ENCODE peak calls at places on chromosome 21, in ten cellular contexts. H is psoas muscle; E is mesenchymal stem cell; X is hepatocyte; A is heart left ventricle; I is fibroblast of lung; O is kidney; G is left ventricle myocardium inferior; P is GM23248; M is CD8-positive, alpha-beta memory T cell. Z is an unnamed sample. For H3K4me1, the result is how much of the 10 kb centered on the place peaks cover.

GRCh38 chr21:17402885-17403477 is 109.9 kb upstream of the CXADR start:
- DNase-seq in H (no peak), A (no peak), I (peak), X (no peak), P (peak), M (no peak), O (no peak), E (no peak), G (no peak), Z (no peak)

GRCh38 chr21:39971961-39972360 is 104.7 kb downstream of the PCP4 start:
- DNase-seq in M (no peak), A (no peak), X (peak), O (no peak), P (no peak), I (no peak), G (no peak), E (no peak), H (no peak), Z (no peak)

GRCh38 chr21:23045955-23046354 is 2047.7 kb downstream of the NCAM2 start:
- DNase-seq in O (no peak), G (no peak), E (no peak), P (no peak), I (no peak), X (no peak), A (no peak), H (no peak), M (no peak), Z (no peak)

GRCh38 chr21:38668501-38668900 is 137.2 kb upstream of the ETS2 start:
- DNase-seq in E (no peak), O (no peak), M (no peak), X (no peak), I (no peak), P (no peak), A (no peak), G (no peak), H (no peak), Z (no peak)

GRCh38 chr21:27108228-27108627 is 141.3 kb upstream of the ADAMTS5 start:
- DNase-seq in G (no peak), H (no peak), X (no peak), E (peak), A (no peak), M (no peak), O (no peak), I (peak), P (peak), Z (no peak)

GRCh38 chr21:45309069-45309521 is 21.4 kb upstream of the POFUT2 start:
- DNase-seq in A (peak), E (peak), H (peak), G (peak), X (peak), O (peak), I (peak), M (no peak), P (peak), Z (peak)

GRCh38 chr21:38869196-38869595 is 63.5 kb downstream of the ETS2 start:
- DNase-seq in M (no peak), A (no peak), P (no peak), I (no peak), G (no peak), E (no peak), X (no peak), H (no peak), O (no peak), Z (no peak)

GRCh38 chr21:17673261-17674020 is 60.7 kb upstream of the BTG3 start:
- DNase-seq in G (no peak), X (no peak), P (peak), M (no peak), A (no peak), E (no peak), H (no peak), O (no peak), I (peak), Z (no peak)

GRCh38 chr21:22885614-22886013 is 1887.4 kb downstream of the NCAM2 start:
- DNase-seq in O (no peak), P (no peak), I (no peak), G (no peak), X (no peak), A (no peak), H (no peak), E (no peak), M (no peak), Z (no peak)

GRCh38 chr21:38831526-38832467 is 26.1 kb downstream of the ETS2 start:
- DNase-seq in X (peak), H (no peak), P (peak), O (peak), E (peak), A (peak), M (peak), I (peak), G (peak), Z (peak)

GRCh38 chr21:26107439-26107838 is 63.1 kb downstream of the APP start:
- DNase-seq in G (no peak), E (no peak), X (no peak), P (no peak), A (no peak), O (no peak), H (no peak), M (no peak), I (no peak), Z (no peak)

GRCh38 chr21:46667191-46667734 is 31.8 kb downstream of the PRMT2 start:
- DNase-seq in M (no peak), X (no peak), A (no peak), G (no peak), E (no peak), P (peak), O (no peak), H (peak), I (peak), Z (no peak)

GRCh38 chr21:31728191-31728590 is 3.7 kb downstream of the SCAF4 start:
- DNase-seq in O (no peak), H (no peak), I (no peak), X (no peak), P (no peak), M (no peak), G (no peak), E (no peak), A (no peak), Z (no peak)

GRCh38 chr21:31728952-31729351 is 3.0 kb downstream of the SCAF4 start:
- DNase-seq in O (no peak), E (no peak), M (no peak), A (no peak), G (no peak), P (no peak), H (no peak), I (no peak), X (no peak), Z (no peak)

GRCh38 chr21:31725202-31725840 is 6.6 kb downstream of the SCAF4 start:
- DNase-seq in X (no peak), E (no peak), A (no peak), H (no peak), M (no peak), I (no peak), P (no peak), O (no peak), G (no peak), Z (no peak)

GRCh38 chr21:31726407-31726806 is 5.5 kb downstream of the SCAF4 start:
- DNase-seq in E (no peak), G (no peak), I (no peak), P (no peak), A (no peak), X (no peak), H (no peak), O (no peak), M (no peak), Z (no peak)

DNA sequence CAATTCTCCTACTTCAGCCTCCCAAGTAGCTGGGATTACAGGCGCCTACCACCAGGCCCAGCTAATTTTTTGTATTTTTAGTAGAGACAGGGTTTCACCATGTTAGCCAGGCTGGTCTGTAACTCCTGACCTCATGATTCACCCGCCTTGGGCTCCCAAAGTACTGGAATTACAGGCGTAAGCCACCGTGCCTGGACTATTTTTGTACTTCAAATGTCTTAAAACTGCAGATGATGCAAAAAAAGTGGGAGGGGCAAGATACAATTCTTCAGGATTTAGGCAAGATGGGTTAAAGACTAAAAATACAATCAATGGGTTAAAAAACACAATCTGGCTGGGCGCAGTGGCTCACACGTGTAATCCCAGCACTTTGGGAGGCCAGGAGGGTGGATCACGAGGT is 4.7 kb downstream of the SCAF4 start:
- DNase-seq in O (no peak), P (no peak), H (no peak), I (no peak), A (no peak), G (no peak), E (no peak), X (no peak), M (no peak), Z (no peak)
- H3K4me1 ChIP-seq in O (under half), P (under half), H (under half), I (under half), A (under half), G (half or more), E (under half), X (under half), M (under half), Z (under half)

GRCh38 chr21:43684424-43684823 is 25.1 kb downstream of the RRP1B start:
- DNase-seq in X (no peak), M (no peak), I (no peak), O (no peak), H (no peak), A (no peak), G (no peak), P (no peak), E (no peak), Z (no peak)

GRCh38 chr21:43688906-43689305 is 29.5 kb downstream of the RRP1B start:
- DNase-seq in G (no peak), E (no peak), P (no peak), H (no peak), A (no peak), M (no peak), O (no peak), I (no peak), X (no peak), Z (no peak)

GRCh38 chr21:43687566-43688395 is 28.4 kb downstream of the RRP1B start:
- DNase-seq in M (no peak), G (no peak), X (no peak), P (no peak), I (no peak), A (peak), H (no peak), E (no peak), O (no peak), Z (no peak)

GRCh38 chr21:43689556-43690337 is 29.2 kb upstream of the PDXK start:
- DNase-seq in G (no peak), M (no peak), X (no peak), I (no peak), H (no peak), A (no peak), P (no peak), O (no peak), E (no peak), Z (no peak)

GRCh38 chr21:43686811-43687565 is 27.6 kb downstream of the RRP1B start:
- DNase-seq in I (no peak), G (no peak), O (no peak), E (no peak), A (no peak), X (no peak), P (no peak), M (no peak), H (no peak), Z (no peak)
- H3K27ac ChIP-seq in I (no peak), G (peak), O (no peak), E (no peak), A (no peak), X (no peak), P (no peak), M (no peak), H (no peak), Z (no peak)

GRCh38 chr21:32886339-32886738 is 114.8 kb upstream of the PAXBP1 start:
- DNase-seq in E (no peak), P (no peak), H (no peak), G (no peak), A (no peak), M (peak), O (no peak), X (no peak), I (no peak), Z (no peak)
- H3K4me3 ChIP-seq in E (no peak), P (no peak), H (no peak), G (no peak), A (no peak), M (peak), O (no peak), X (no peak), I (no peak), Z (no peak)

DNA sequence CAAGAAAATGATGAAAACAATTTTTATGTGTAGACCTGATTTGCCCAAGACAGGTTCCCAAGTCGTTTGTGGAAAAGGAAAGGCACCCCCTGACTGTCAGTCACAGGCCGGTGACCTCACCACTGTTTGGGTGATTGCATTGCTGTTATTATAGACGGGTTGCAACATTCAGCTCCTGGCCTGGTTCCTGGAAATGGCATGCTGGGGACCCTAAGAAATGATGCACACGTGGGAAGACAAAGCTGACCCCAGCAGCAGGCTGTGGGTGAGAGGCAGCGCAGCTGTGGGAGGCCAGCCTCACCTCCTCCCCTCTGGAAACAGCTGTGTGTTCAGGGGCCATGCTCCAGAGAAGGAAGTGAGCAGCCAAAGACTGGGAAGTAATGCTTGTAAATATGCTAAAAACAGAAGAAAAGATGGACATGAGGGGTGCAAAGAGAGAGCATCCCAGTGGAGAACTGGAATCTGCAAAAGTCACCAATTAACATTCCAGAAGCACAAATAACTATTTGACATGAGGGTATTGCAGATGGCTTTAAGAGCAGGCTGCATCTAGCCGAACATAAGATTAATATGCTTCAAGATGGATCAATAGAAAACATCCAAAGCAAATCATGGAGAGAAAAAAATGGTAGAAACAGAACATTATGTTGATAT is 23.4 kb upstream of the ABCG1 start:
- DNase-seq in A (peak), M (no peak), I (no peak), X (no peak), O (no peak), P (peak), H (peak), E (peak), G (peak), Z (no peak)
- H3K4me1 ChIP-seq in A (under half), M (half or more), I (under half), X (under half), O (under half), P (under half), H (under half), E (under half), G (under half), Z (under half)

GRCh38 chr21:34688145-34688544 is 19.4 kb downstream of the CLIC6 start:
- DNase-seq in A (peak), G (no peak), E (no peak), I (no peak), X (no peak), M (no peak), O (no peak), H (peak), P (peak), Z (peak)

GRCh38 chr21:34688715-34689114 is 19.9 kb downstream of the CLIC6 start:
- DNase-seq in O (no peak), P (no peak), I (no peak), X (no peak), E (no peak), A (no peak), G (no peak), M (no peak), H (no peak), Z (no peak)

GRCh38 chr21:34687065-34687464 is 18.3 kb downstream of the CLIC6 start:
- DNase-seq in O (no peak), X (peak), H (no peak), P (no peak), I (no peak), G (no peak), M (no peak), E (no peak), A (no peak), Z (no peak)

GRCh38 chr21:34679056-34679455 is 10.3 kb downstream of the CLIC6 start:
- DNase-seq in H (no peak), O (no peak), E (no peak), I (no peak), G (no peak), M (no peak), P (no peak), X (no peak), A (no peak), Z (no peak)

GRCh38 chr21:34684174-34684876 is 15.5 kb downstream of the CLIC6 start:
- DNase-seq in H (no peak), O (no peak), E (no peak), A (no peak), P (no peak), I (no peak), X (no peak), G (no peak), M (no peak), Z (no peak)
- H3K27ac ChIP-seq in H (no peak), O (no peak), E (no peak), A (no peak), P (no peak), I (no peak), X (no peak), G (no peak), M (no peak), Z (no peak)

DNA sequence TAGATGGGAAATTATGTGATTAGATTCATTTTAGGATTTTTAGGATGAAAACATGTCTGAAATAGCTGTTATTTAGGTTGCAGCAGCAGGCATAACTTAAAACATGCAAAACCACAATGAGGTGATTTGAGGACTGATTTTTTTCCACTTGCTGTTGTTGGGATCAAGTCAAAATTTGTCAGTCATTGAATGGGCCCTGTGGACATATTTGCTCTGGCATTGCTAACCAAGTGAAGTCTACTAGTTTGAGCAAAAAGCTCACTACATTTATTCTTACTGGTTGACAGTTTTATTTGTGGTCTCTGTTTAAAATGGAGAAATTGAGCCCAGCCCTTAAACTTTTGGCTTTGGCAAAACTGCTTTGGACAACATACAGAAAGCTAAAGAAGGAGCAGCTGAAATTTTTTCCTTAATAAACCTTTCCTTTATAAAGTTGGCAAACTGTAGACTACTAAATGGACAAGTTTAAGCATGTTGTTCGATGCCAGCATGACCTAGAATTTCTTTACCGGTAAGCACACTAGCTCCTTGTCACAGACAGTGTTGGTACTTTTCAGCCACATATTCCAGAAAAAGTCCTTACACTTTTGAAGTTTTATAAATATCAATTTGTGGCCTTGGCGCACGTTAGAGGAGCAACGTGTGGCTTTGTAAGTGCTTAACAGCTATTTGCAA is 234.5 kb downstream of the USP25 start:
- DNase-seq in X (no peak), M (no peak), P (no peak), H (no peak), O (no peak), I (peak), E (no peak), G (no peak), A (no peak), Z (no peak)
- H3K4me3 ChIP-seq in X (no peak), M (no peak), P (no peak), H (no peak), O (no peak), I (no peak), E (no peak), G (no peak), A (no peak), Z (no peak)

GRCh38 chr21:33949516-33950424 is 34.2 kb upstream of the ATP5PO start:
- DNase-seq in G (no peak), E (no peak), H (no peak), P (no peak), M (peak), A (no peak), I (no peak), O (no peak), X (no peak), Z (no peak)
- H3K4me1 ChIP-seq in G (under half), E (under half), H (under half), P (under half), M (half or more), A (under half), I (under half), O (under half), X (under half), Z (under half)

GRCh38 chr21:14567557-14568279 is 21.6 kb upstream of the SAMSN1 start:
- DNase-seq in A (no peak), M (no peak), I (no peak), O (no peak), G (no peak), P (no peak), X (no peak), H (no peak), E (no peak), Z (no peak)
- H3K27ac ChIP-seq in A (no peak), M (no peak), I (no peak), O (no peak), G (no peak), P (no peak), X (no peak), H (no peak), E (no peak), Z (no peak)

GRCh38 chr21:43585924-43586411 is 73.3 kb downstream of the HSF2BP start:
- DNase-seq in O (no peak), X (peak), H (no peak), P (peak), A (peak), E (peak), I (peak), G (no peak), M (no peak), Z (peak)
- H3K4me3 ChIP-seq in O (peak), X (no peak), H (no peak), P (peak), A (no peak), E (no peak), I (no peak), G (no peak), M (no peak), Z (no peak)